ENCODE peak calls at places on chromosome 10, in seven cellular contexts. C, Z, X, L, N, K and E are unnamed samples.

GRCh38 chr10:132577350-132578005 is 39.9 kb downstream of the INPP5A start:
- DNase-seq in C (no peak), Z (peak; percentile 32), X (peak; percentile 59), L (no peak), N (no peak), K (no peak), E (no peak)

GRCh38 chr10:71493741-71494140 is 97.0 kb downstream of the CDH23 start:
- DNase-seq in C (no peak), Z (no peak), X (no peak), L (no peak), N (no peak), K (no peak), E (no peak)

GRCh38 chr10:87786421-87786820 is 31.6 kb downstream of the ATAD1 start:
- DNase-seq in C (no peak), Z (no peak), X (no peak), L (no peak), N (no peak), K (no peak), E (no peak)

GRCh38 chr10:11430421-11431275 is 180.8 kb downstream of the USP6NL start:
- DNase-seq in C (no peak), Z (no peak), X (peak; percentile 63), L (no peak), N (no peak), K (no peak), E (no peak)

GRCh38 chr10:42519761-42520460 is 118.5 kb downstream of the ZNF33B start:
- DNase-seq in C (no peak), Z (no peak), X (no peak), L (no peak), N (no peak), K (no peak), E (no peak)

GRCh38 chr10:100081075-100082001 is at the start of gene CPN1:
- DNase-seq in C (no peak), Z (no peak), X (no peak), L (no peak), N (no peak), K (no peak), E (no peak)

GRCh38 chr10:46236537-46236887 is 50.3 kb upstream of the ANTXRL start:
- DNase-seq in C (no peak), Z (no peak), X (no peak), L (no peak), N (no peak), K (no peak), E (no peak)

GRCh38 chr10:103800789-103801540 is 54.4 kb downstream of the SH3PXD2A start:
- DNase-seq in C (peak; percentile 24), Z (peak; percentile 68), X (no peak), L (no peak), N (no peak), K (no peak), E (no peak)

GRCh38 chr10:70459061-70459770 is 17.7 kb upstream of the NODAL start:
- DNase-seq in C (no peak), Z (no peak), X (no peak), L (no peak), N (no peak), K (no peak), E (no peak)

GRCh38 chr10:94062611-94063010 is 68.9 kb downstream of the PLCE1 start:
- DNase-seq in C (no peak), Z (no peak), X (no peak), L (no peak), N (no peak), K (no peak), E (no peak)

GRCh38 chr10:8520382-8520781 is 465.9 kb downstream of the GATA3 start:
- DNase-seq in C (no peak), Z (no peak), X (no peak), L (no peak), N (no peak), K (no peak), E (no peak)

GRCh38 chr10:77738496-77739158 is 101.0 kb upstream of the KCNMA1 start:
- DNase-seq in C (no peak), Z (no peak), X (no peak), L (no peak), N (no peak), K (no peak), E (no peak)

GRCh38 chr10:87531908-87532622 is 27.4 kb downstream of the MINPP1 start:
- DNase-seq in C (no peak), Z (no peak), X (no peak), L (no peak), N (no peak), K (no peak), E (no peak)

GRCh38 chr10:128943111-128943510 is 523.9 kb upstream of the MGMT start:
- DNase-seq in C (no peak), Z (no peak), X (no peak), L (no peak), N (no peak), K (no peak), E (no peak)

GRCh38 chr10:47438857-47439474 is 44.9 kb downstream of the ANXA8 start:
- DNase-seq in C (no peak), Z (peak; percentile 67), X (peak; percentile 37), L (peak; percentile 25), N (peak; percentile 62), K (peak; percentile 25), E (no peak)

GRCh38 chr10:14086596-14086995 is 244.1 kb downstream of the FRMD4A start:
- DNase-seq in C (no peak), Z (no peak), X (no peak), L (no peak), N (no peak), K (no peak), E (no peak)

GRCh38 chr10:3255086-3255485 is 82.5 kb upstream of the PITRM1 start:
- DNase-seq in C (no peak), Z (no peak), X (no peak), L (no peak), N (no peak), K (no peak), E (no peak)

GRCh38 chr10:30775779-30776591 is 146.4 kb upstream of the LYZL2 start:
- DNase-seq in C (no peak), Z (no peak), X (no peak), L (no peak), N (no peak), K (no peak), E (no peak)

GRCh38 chr10:66215921-66216320 is 709.9 kb upstream of the LRRTM3 start:
- DNase-seq in C (no peak), Z (no peak), X (no peak), L (no peak), N (no peak), K (no peak), E (no peak)

GRCh38 chr10:17473228-17473950 is 19.0 kb upstream of the ST8SIA6 start:
- DNase-seq in C (no peak), Z (no peak), X (no peak), L (no peak), N (no peak), K (no peak), E (no peak)

GRCh38 chr10:80896959-80897358 is 359.3 kb downstream of the SH2D4B start:
- DNase-seq in C (no peak), Z (no peak), X (no peak), L (no peak), N (no peak), K (peak; percentile 32), E (no peak)

GRCh38 chr10:62735464-62736188 is 68.9 kb upstream of the ADO start:
- DNase-seq in C (peak; percentile 65), Z (no peak), X (no peak), L (no peak), N (no peak), K (peak; percentile 59), E (no peak)

GRCh38 chr10:10902951-10903350 is 114.7 kb upstream of the CELF2 start:
- DNase-seq in C (no peak), Z (no peak), X (no peak), L (no peak), N (no peak), K (no peak), E (no peak)

GRCh38 chr10:73649876-73650536 is 5.8 kb downstream of the SYNPO2L start:
- DNase-seq in C (no peak), Z (no peak), X (no peak), L (no peak), N (no peak), K (no peak), E (no peak)

GRCh38 chr10:73650537-73651331 is 5.1 kb downstream of the SYNPO2L start:
- DNase-seq in C (peak; percentile 65), Z (no peak), X (no peak), L (no peak), N (no peak), K (no peak), E (no peak)

GRCh38 chr10:73647875-73648228 is 6.6 kb upstream of the MYOZ1 start:
- DNase-seq in C (no peak), Z (no peak), X (no peak), L (no peak), N (no peak), K (no peak), E (no peak)

GRCh38 chr10:73648252-73648651 is 7.0 kb upstream of the MYOZ1 start:
- DNase-seq in C (no peak), Z (no peak), X (peak; percentile 70), L (no peak), N (no peak), K (no peak), E (no peak)

GRCh38 chr10:73648975-73649829 is 6.6 kb downstream of the SYNPO2L start:
- DNase-seq in C (no peak), Z (peak; percentile 41), X (no peak), L (no peak), N (no peak), K (peak; percentile 87), E (no peak)
- TF ChIP-seq SIN3A in C (no peak), Z (no peak), X (no peak), L (no peak), N (no peak), K (no peak), E (no peak)

GRCh38 chr10:58384095-58384494 is 1.1 kb upstream of the TFAM start:
- DNase-seq in C (peak; percentile 34), Z (no peak), X (no peak), L (no peak), N (no peak), K (peak; percentile 23), E (no peak)
- H3K4me3 ChIP-seq in C (peak overlapping the region; percentile 85), Z (peak overlapping the region; percentile 78), X (peak overlapping the region; percentile 100), L (peak overlapping the region; percentile 98), N (peak overlapping the region; percentile 94), K (peak overlapping the region; percentile 86), E (peak overlapping the region; percentile 97)

DNA sequence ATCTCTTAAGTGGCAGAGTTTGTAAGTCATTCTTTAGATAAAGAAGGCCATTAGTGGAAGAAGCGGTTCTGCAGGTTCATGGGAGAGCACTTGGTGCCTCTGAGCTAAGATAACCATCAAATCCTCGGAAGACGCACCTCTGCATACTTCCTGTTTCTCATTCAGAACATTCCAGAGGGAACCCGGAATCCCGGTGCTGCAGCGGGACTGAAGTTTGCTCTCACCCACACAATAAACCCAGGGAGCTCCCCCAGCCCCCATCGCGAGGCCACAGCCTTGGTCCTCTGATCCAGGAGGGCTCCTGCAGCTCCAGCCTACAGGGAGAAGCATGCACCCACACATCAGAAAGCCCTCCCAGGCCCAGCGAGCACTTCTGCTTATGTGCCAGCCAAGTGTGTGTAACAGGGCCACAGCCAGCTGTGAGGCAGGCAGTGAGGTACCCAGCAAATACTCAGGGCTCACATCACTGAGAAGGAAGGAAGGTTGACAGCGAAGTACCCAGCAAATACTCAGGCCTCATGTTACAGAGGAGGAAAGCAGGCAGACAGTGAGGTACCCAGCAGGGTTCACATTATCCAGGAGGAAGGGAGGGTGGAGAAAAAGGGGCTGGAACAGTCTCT is 142.4 kb downstream of the DIP2C start:
- DNase-seq in C (no peak), Z (no peak), X (peak; percentile 62), L (no peak), N (no peak), K (no peak), E (no peak)
- TF ChIP-seq SIN3A in C (no peak), Z (no peak), X (no peak), L (no peak), N (no peak), K (no peak), E (no peak)

GRCh38 chr10:73866621-73867020 is 7.7 kb downstream of the CAMK2G start:
- DNase-seq in C (no peak), Z (no peak), X (no peak), L (no peak), N (no peak), K (no peak), E (no peak)
- H3K4me3 ChIP-seq in C (no peak overlapping the region), Z (no peak overlapping the region), X (no peak overlapping the region), L (no peak overlapping the region), N (no peak overlapping the region), K (no peak overlapping the region), E (no peak overlapping the region)